ENCODE peak calls at places on chromosomes 6 and 20, in four cellular contexts. N is HepG2, R is GM12878, I is K562. E is an unnamed sample.
A peak's percentile ranks its signal among the peaks of the same experiment; 100 is the strongest.

GRCh38 chr20:49747707-49748524 is 34.2 kb upstream of the B4GALT5 start:
- DNase-seq in N (peak; percentile 57), R (no peak), I (peak; percentile 67), E (peak; percentile 30)

GRCh38 chr6:77650098-77650663 is 2.7 kb upstream of the MEI4 start:
- DNase-seq in N (no peak), R (no peak), I (peak; percentile 45), E (peak; percentile 20)

GRCh38 chr20:63698739-63699465 is 2.5 kb downstream of the TNFRSF6B start:
- DNase-seq in N (no peak), R (peak; percentile 30), I (peak; percentile 62), E (peak; percentile 58)

GRCh38 chr6:37804676-37805075 is 14.9 kb upstream of the ZFAND3 start:
- DNase-seq in N (no peak), R (no peak), I (no peak), E (no peak)

GRCh38 chr6:63441266-63441956 is 121.6 kb upstream of the LGSN start:
- DNase-seq in N (no peak), R (no peak), I (peak; percentile 48), E (peak; percentile 14)

GRCh38 chr6:90497411-90497810 is 89.5 kb downstream of the MAP3K7 start:
- DNase-seq in N (peak; percentile 31), R (no peak), I (peak; percentile 61), E (no peak)

GRCh38 chr20:4708856-4709255 is 12.9 kb upstream of the PRND start:
- DNase-seq in N (no peak), R (no peak), I (no peak), E (no peak)

GRCh38 chr20:21099653-21100589 is 6.2 kb downstream of the LINC00237 start:
- DNase-seq in N (no peak), R (no peak), I (peak; percentile 30), E (peak; percentile 59)

GRCh38 chr20:38338849-38339520 is 7.3 kb upstream of the LBP start:
- DNase-seq in N (no peak), R (no peak), I (no peak), E (no peak)

GRCh38 chr6:116059713-116060571 is 749 bp downstream of the FRK start:
- DNase-seq in N (peak; percentile 42), R (peak; percentile 62), I (peak; percentile 73), E (no peak)

GRCh38 chr6:167416676-167417430 is 92.0 kb downstream of the TTLL2 start:
- DNase-seq in N (no peak), R (no peak), I (no peak), E (peak; percentile 67)

GRCh38 chr6:72425003-72425681 is 196.7 kb upstream of the KCNQ5 start:
- DNase-seq in N (no peak), R (no peak), I (no peak), E (no peak)

GRCh38 chr6:21213492-21213891 is 380.1 kb upstream of the SOX4 start:
- DNase-seq in N (no peak), R (peak; percentile 84), I (no peak), E (no peak)

GRCh38 chr6:92364948-92365386 is 1054.4 kb downstream of the EPHA7 start:
- DNase-seq in N (peak; percentile 96), R (no peak), I (no peak), E (no peak)

GRCh38 chr20:31605902-31606677 is 1.0 kb downstream of the ID1 start:
- DNase-seq in N (peak; percentile 47), R (no peak), I (peak; percentile 59), E (peak; percentile 52)

GRCh38 chr6:42604150-42604549 is 40.3 kb downstream of the UBR2 start:
- DNase-seq in N (no peak), R (no peak), I (no peak), E (no peak)

GRCh38 chr6:169935348-169935718 is 183.9 kb downstream of the ERMARD start:
- DNase-seq in N (no peak), R (no peak), I (no peak), E (no peak)

GRCh38 chr6:167479967-167480653 is 155.2 kb downstream of the TTLL2 start:
- DNase-seq in N (no peak), R (no peak), I (no peak), E (no peak)

GRCh38 chr6:3615391-3616380 is 135.8 kb downstream of the PXDC1 start:
- DNase-seq in N (no peak), R (no peak), I (no peak), E (no peak)

GRCh38 chr6:118650500-118651281 is 700 bp downstream of the CEP85L start:
- DNase-seq in N (no peak), R (no peak), I (peak; percentile 58), E (peak; percentile 77)

GRCh38 chr6:130907687-130908086 is 80.5 kb downstream of the SMLR1 start:
- DNase-seq in N (no peak), R (no peak), I (no peak), E (no peak)

GRCh38 chr20:39042279-39043150 is 80.4 kb downstream of the DHX35 start:
- DNase-seq in N (no peak), R (no peak), I (no peak), E (no peak)

GRCh38 chr6:17476506-17476905 is 83.1 kb downstream of the CAP2 start:
- DNase-seq in N (no peak), R (no peak), I (no peak), E (no peak)

GRCh38 chr6:44494011-44494501 is 106.5 kb downstream of the CDC5L start:
- DNase-seq in N (peak; percentile 80), R (no peak), I (peak; percentile 75), E (no peak)

GRCh38 chr20:13286052-13286451 is 65.0 kb downstream of the ISM1 start:
- DNase-seq in N (no peak), R (no peak), I (no peak), E (no peak)

GRCh38 chr20:63702751-63703470 is 4.9 kb downstream of the ARFRP1 start:
- DNase-seq in N (no peak), R (no peak), I (no peak), E (peak; percentile 14)

GRCh38 chr6:158222066-158222465 is 53.9 kb downstream of the GTF2H5 start:
- DNase-seq in N (no peak), R (no peak), I (no peak), E (no peak)
- TF ChIP-seq NFIC in N (no peak), R (no peak), I (peak; percentile 33), E (no peak)

DNA sequence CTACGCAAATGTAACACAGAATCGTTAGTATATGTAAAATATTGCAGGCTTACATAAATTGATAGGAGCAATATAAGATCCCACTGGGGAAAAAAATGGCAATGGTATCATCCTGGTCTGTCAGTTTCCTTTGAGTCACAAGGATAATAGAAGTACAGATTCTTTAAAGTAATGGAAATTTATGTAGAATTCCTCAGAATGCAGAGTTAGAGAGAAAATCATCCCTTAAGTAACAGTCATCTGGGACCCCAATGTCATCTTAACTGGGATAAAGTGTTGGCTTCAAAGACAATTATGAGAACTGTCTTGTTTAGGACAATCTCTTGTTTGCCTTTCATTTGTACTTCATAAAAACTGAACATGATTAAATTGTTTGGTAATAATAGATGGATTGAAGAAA is 34.5 kb upstream of the PDE7B start:
- DNase-seq in N (no peak), R (no peak), I (no peak), E (no peak)
- TF ChIP-seq REST in N (no peak), R (no peak), I (no peak), E (no peak)

GRCh38 chr20:54040528-54040927 is 29.9 kb downstream of the BCAS1 start:
- DNase-seq in N (no peak), R (no peak), I (no peak), E (no peak)
- H3K27ac ChIP-seq in N (no peak overlapping the region), R (no peak overlapping the region), I (no peak overlapping the region), E (no peak overlapping the region)

DNA sequence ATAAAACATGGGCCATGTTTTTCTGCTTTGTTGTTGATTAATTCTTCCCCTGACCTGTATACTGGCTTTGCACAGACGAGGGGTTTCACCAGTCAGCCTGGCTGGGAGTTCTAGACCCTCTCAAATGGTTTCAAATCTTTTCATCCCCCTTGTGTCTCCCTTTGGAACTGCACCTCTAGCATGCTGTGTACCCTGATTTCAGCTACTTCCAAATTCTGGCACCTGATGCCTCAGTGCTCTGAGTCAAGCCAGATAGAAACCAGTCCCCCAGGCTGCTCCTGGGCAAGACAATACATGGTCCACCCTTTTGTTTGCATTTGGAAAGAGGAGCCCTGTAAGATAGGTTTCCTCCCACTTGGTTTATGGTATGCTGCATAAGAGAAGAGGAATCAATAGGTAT is 290.2 kb downstream of the BTBD3 start:
- DNase-seq in N (peak; percentile 44), R (no peak), I (peak; percentile 1), E (peak; percentile 5)
- TF ChIP-seq NFIC in N (no peak), R (no peak), I (no peak), E (no peak)

GRCh38 chr20:35741892-35742740 is at the start of gene RBM39:
- DNase-seq in N (peak; percentile 100), R (peak; percentile 100), I (peak; percentile 100), E (peak; percentile 90)
- TF ChIP-seq REST in N (no peak), R (no peak), I (no peak), E (peak; percentile 74)

GRCh38 chr20:7770578-7770977 is 169.7 kb downstream of the HAO1 start:
- DNase-seq in N (no peak), R (peak; percentile 65), I (no peak), E (no peak)

GRCh38 chr20:7773511-7773910 is 166.7 kb downstream of the HAO1 start:
- DNase-seq in N (no peak), R (no peak), I (no peak), E (no peak)

GRCh38 chr20:7772376-7772775 is 167.9 kb downstream of the HAO1 start:
- DNase-seq in N (no peak), R (no peak), I (no peak), E (no peak)

GRCh38 chr20:7776148-7776547 is 164.1 kb downstream of the HAO1 start:
- DNase-seq in N (no peak), R (no peak), I (no peak), E (no peak)

GRCh38 chr20:7775072-7775471 is 165.2 kb downstream of the HAO1 start:
- DNase-seq in N (no peak), R (no peak), I (no peak), E (no peak)
- H3K27ac ChIP-seq in N (no peak overlapping the region), R (no peak overlapping the region), I (no peak overlapping the region), E (no peak overlapping the region)

DNA sequence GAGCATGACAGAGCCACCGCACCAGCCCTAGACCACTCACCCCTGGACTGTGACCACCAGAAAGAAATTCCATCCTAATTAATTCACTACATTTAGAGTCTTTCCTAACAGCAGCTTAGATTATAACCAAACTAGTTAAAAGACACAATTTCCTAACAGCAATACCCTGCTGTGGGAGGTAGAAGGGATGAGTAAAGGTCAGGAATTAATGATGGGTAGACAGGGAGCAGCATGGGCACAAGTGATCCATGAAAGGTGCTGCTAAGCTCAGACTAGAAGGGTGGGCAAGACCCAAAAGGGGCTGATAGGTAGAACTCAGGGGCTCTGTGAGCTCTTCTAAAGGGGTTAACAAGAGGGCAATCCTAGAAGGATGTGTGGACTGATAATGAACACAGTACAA is 188.5 kb upstream of the FOXQ1 start:
- DNase-seq in N (no peak), R (no peak), I (no peak), E (no peak)
- TF ChIP-seq NFIC in N (no peak), R (no peak), I (no peak), E (no peak)

DNA sequence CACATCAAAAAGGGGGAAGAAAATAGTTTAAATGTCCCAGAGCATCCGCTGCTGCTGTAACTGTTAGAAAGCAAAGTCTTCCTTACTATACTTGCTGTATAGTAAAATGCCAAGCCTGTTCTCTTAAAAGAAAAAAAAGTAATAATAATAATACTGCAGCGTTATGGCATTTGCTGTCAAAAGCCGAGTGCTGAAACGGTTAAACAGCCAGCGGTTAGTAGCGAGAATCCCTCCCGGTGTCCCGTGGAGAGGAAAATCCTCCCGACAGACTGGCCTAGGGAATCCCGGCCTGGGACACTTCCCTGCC is 19.5 kb upstream of the NFATC2 start:
- DNase-seq in N (no peak), R (no peak), I (no peak), E (no peak)
- TF ChIP-seq REST in N (no peak), R (no peak), I (no peak), E (no peak)